ENCODE peak calls at places on chromosome 13, in six cellular contexts. One of them, this sample, is unnamed.

GRCh38 chr13:112859817-112860190 is 109.2 kb upstream of the MCF2L start:
- DNase-seq in H1: no peak
- DNase-seq in neuronal stem cell: no peak
- DNase-seq in IMR-90: peak; percentile 82
- DNase-seq in mesenchymal stem cell: peak; percentile 29
- DNase-seq in mesendoderm: peak; percentile 10
- DNase-seq in this sample: no peak

GRCh38 chr13:36347826-36348225 is 1.6 kb upstream of the SPART start:
- DNase-seq in mesendoderm: no peak
- DNase-seq in neuronal stem cell: no peak
- DNase-seq in mesenchymal stem cell: no peak
- DNase-seq in H1: no peak
- DNase-seq in IMR-90: no peak
- DNase-seq in this sample: no peak

GRCh38 chr13:20301391-20302071 is 69.4 kb upstream of the GJB6 start:
- DNase-seq in mesenchymal stem cell: no peak
- DNase-seq in neuronal stem cell: peak; percentile 2
- DNase-seq in mesendoderm: peak; percentile 45
- DNase-seq in H1: peak; percentile 57
- DNase-seq in IMR-90: no peak
- DNase-seq in this sample: peak; percentile 48

GRCh38 chr13:46181799-46182490 is at the start of gene LCP1:
- DNase-seq in mesenchymal stem cell: no peak
- DNase-seq in IMR-90: no peak
- DNase-seq in neuronal stem cell: no peak
- DNase-seq in mesendoderm: peak; percentile 62
- DNase-seq in H1: no peak
- DNase-seq in this sample: no peak

GRCh38 chr13:98570929-98571372 is 6.0 kb downstream of the STK24 start:
- DNase-seq in H1: no peak
- DNase-seq in mesendoderm: no peak
- DNase-seq in neuronal stem cell: no peak
- DNase-seq in IMR-90: no peak
- DNase-seq in mesenchymal stem cell: peak; percentile 79
- DNase-seq in this sample: no peak

GRCh38 chr13:44075113-44075512 is 195.4 kb downstream of the LACC1 start:
- DNase-seq in neuronal stem cell: no peak
- DNase-seq in mesendoderm: no peak
- DNase-seq in mesenchymal stem cell: no peak
- DNase-seq in IMR-90: no peak
- DNase-seq in H1: no peak
- DNase-seq in this sample: no peak

GRCh38 chr13:112793545-112794445 is 104.0 kb downstream of the ATP11A start:
- DNase-seq in H1: no peak
- DNase-seq in neuronal stem cell: no peak
- DNase-seq in IMR-90: no peak
- DNase-seq in mesenchymal stem cell: no peak
- DNase-seq in mesendoderm: no peak
- DNase-seq in this sample: no peak

GRCh38 chr13:43232866-43233265 is 209.5 kb downstream of the DNAJC15 start:
- DNase-seq in neuronal stem cell: no peak
- DNase-seq in H1: no peak
- DNase-seq in mesendoderm: no peak
- DNase-seq in mesenchymal stem cell: peak; percentile 37
- DNase-seq in IMR-90: peak; percentile 77
- DNase-seq in this sample: no peak

GRCh38 chr13:28548872-28549271 is 53.9 kb upstream of the FLT1 start:
- DNase-seq in mesendoderm: peak; percentile 53
- DNase-seq in H1: no peak
- DNase-seq in neuronal stem cell: no peak
- DNase-seq in IMR-90: no peak
- DNase-seq in mesenchymal stem cell: no peak
- DNase-seq in this sample: no peak

GRCh38 chr13:111176421-111176820 is 61.3 kb downstream of the ARHGEF7 start:
- DNase-seq in mesenchymal stem cell: no peak
- DNase-seq in mesendoderm: no peak
- DNase-seq in H1: no peak
- DNase-seq in IMR-90: no peak
- DNase-seq in neuronal stem cell: no peak
- DNase-seq in this sample: no peak

GRCh38 chr13:79307866-79308298 is 98.2 kb downstream of the RBM26 start:
- DNase-seq in H1: no peak
- DNase-seq in IMR-90: peak; percentile 61
- DNase-seq in neuronal stem cell: no peak
- DNase-seq in mesendoderm: no peak
- DNase-seq in mesenchymal stem cell: no peak
- DNase-seq in this sample: peak; percentile 31

GRCh38 chr13:39765801-39766463 is 110.5 kb downstream of the COG6 start:
- DNase-seq in neuronal stem cell: no peak
- DNase-seq in H1: no peak
- DNase-seq in mesenchymal stem cell: peak; percentile 14
- DNase-seq in mesendoderm: peak; percentile 48
- DNase-seq in IMR-90: no peak
- DNase-seq in this sample: peak; percentile 53

GRCh38 chr13:99144306-99144705 is 56.3 kb upstream of the UBAC2 start:
- DNase-seq in H1: no peak
- DNase-seq in IMR-90: no peak
- DNase-seq in mesenchymal stem cell: no peak
- DNase-seq in mesendoderm: no peak
- DNase-seq in neuronal stem cell: no peak
- DNase-seq in this sample: no peak

GRCh38 chr13:44815507-44816074 is 173.7 kb downstream of the NUFIP1 start:
- DNase-seq in mesenchymal stem cell: peak; percentile 92
- DNase-seq in IMR-90: peak; percentile 98
- DNase-seq in mesendoderm: peak; percentile 96
- DNase-seq in neuronal stem cell: peak; percentile 43
- DNase-seq in H1: no peak
- DNase-seq in this sample: peak; percentile 46

GRCh38 chr13:41581884-41582547 is 124.7 kb downstream of the RGCC start:
- DNase-seq in mesenchymal stem cell: no peak
- DNase-seq in IMR-90: no peak
- DNase-seq in H1: no peak
- DNase-seq in mesendoderm: no peak
- DNase-seq in neuronal stem cell: no peak
- DNase-seq in this sample: no peak

GRCh38 chr13:20313896-20314295 is 81.8 kb upstream of the GJB6 start:
- DNase-seq in IMR-90: no peak
- DNase-seq in neuronal stem cell: no peak
- DNase-seq in H1: no peak
- DNase-seq in mesendoderm: no peak
- DNase-seq in mesenchymal stem cell: no peak
- DNase-seq in this sample: no peak

GRCh38 chr13:49560270-49561063 is 24.9 kb downstream of the RCBTB1 start:
- DNase-seq in mesendoderm: peak; percentile 85
- DNase-seq in H1: no peak
- DNase-seq in IMR-90: peak; percentile 79
- DNase-seq in neuronal stem cell: no peak
- DNase-seq in mesenchymal stem cell: peak; percentile 67
- DNase-seq in this sample: no peak

GRCh38 chr13:39888865-39889810 is 233.7 kb downstream of the COG6 start:
- DNase-seq in H1: no peak
- DNase-seq in neuronal stem cell: no peak
- DNase-seq in mesendoderm: peak; percentile 61
- DNase-seq in IMR-90: no peak
- DNase-seq in mesenchymal stem cell: no peak
- DNase-seq in this sample: no peak

GRCh38 chr13:74868044-74868443 is 613.9 kb downstream of the TBC1D4 start:
- DNase-seq in H1: no peak
- DNase-seq in mesendoderm: no peak
- DNase-seq in mesenchymal stem cell: no peak
- DNase-seq in IMR-90: no peak
- DNase-seq in neuronal stem cell: no peak
- DNase-seq in this sample: no peak

GRCh38 chr13:75359266-75359665 is 122.7 kb downstream of the TBC1D4 start:
- DNase-seq in H1: no peak
- DNase-seq in mesenchymal stem cell: peak; percentile 84
- DNase-seq in neuronal stem cell: no peak
- DNase-seq in mesendoderm: peak; percentile 89
- DNase-seq in IMR-90: peak; percentile 94
- DNase-seq in this sample: no peak

DNA sequence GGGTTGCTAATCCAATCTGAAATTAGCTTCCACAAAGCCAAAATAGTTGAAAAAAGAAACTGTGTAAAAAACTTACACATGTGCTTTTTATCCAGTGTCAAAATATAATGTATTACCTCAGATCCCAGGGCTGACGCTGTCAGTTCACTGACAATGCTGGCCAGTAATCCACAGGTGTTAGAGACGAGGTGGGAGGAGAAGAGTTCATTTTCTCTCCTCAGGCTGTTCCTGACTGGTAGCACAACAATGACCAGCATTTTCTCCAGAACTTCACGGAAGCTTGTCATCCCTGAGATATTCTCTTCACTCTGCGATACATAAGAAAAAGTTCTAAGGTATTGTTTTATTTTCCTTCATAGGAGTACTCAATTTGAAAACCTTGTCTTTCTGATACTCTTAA is 146.9 kb downstream of the MYCBP2 start:
- DNase-seq in mesenchymal stem cell: no peak
- DNase-seq in H1: no peak
- DNase-seq in IMR-90: no peak
- DNase-seq in mesendoderm: peak; percentile 3
- DNase-seq in neuronal stem cell: no peak
- DNase-seq in this sample: no peak
- H2BK15ac ChIP-seq in mesenchymal stem cell: no peak overlapping the region
- H2BK15ac ChIP-seq in H1: no peak overlapping the region
- H2BK15ac ChIP-seq in IMR-90: no peak overlapping the region
- H2BK15ac ChIP-seq in mesendoderm: no peak overlapping the region
- H2BK15ac ChIP-seq in neuronal stem cell: no peak overlapping the region
- H2BK15ac ChIP-seq in this sample: no peak overlapping the region

GRCh38 chr13:109768616-109769015 is 17.8 kb downstream of the IRS2 start:
- DNase-seq in mesenchymal stem cell: no peak
- DNase-seq in IMR-90: no peak
- DNase-seq in neuronal stem cell: no peak
- DNase-seq in H1: no peak
- DNase-seq in mesendoderm: no peak
- DNase-seq in this sample: no peak
- H2BK15ac ChIP-seq in mesenchymal stem cell: no peak overlapping the region
- H2BK15ac ChIP-seq in IMR-90: no peak overlapping the region
- H2BK15ac ChIP-seq in neuronal stem cell: no peak overlapping the region
- H2BK15ac ChIP-seq in H1: no peak overlapping the region
- H2BK15ac ChIP-seq in mesendoderm: no peak overlapping the region
- H2BK15ac ChIP-seq in this sample: no peak overlapping the region

GRCh38 chr13:108961542-108962125 is 332.2 kb downstream of the MYO16 start:
- DNase-seq in IMR-90: peak; percentile 62
- DNase-seq in mesendoderm: peak; percentile 69
- DNase-seq in mesenchymal stem cell: peak; percentile 71
- DNase-seq in neuronal stem cell: peak; percentile 57
- DNase-seq in H1: no peak
- DNase-seq in this sample: no peak
- H2BK15ac ChIP-seq in IMR-90: no peak overlapping the region
- H2BK15ac ChIP-seq in mesendoderm: no peak overlapping the region
- H2BK15ac ChIP-seq in mesenchymal stem cell: no peak overlapping the region
- H2BK15ac ChIP-seq in neuronal stem cell: no peak overlapping the region
- H2BK15ac ChIP-seq in H1: no peak overlapping the region
- H2BK15ac ChIP-seq in this sample: no peak overlapping the region

DNA sequence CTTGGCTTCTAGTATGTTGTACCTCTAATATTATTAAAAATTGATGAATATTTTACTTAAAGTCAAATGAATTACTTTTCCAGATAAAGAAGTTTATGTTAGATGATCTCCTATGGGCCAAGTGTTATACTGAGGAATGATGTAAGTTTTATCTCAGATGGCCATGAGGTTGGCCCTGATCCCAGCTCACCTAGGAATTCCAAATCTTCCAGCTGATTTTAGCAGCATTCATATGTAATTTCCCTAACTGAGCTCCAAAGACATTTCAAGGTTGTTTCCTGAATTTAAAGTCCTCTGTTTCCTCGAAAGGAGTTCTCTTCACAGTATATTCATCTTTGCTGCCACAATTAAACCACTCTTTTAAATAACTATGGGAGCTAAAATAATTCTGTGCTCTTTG is 1670.4 kb upstream of the SPRY2 start:
- DNase-seq in H1: no peak
- DNase-seq in mesendoderm: peak; percentile 36
- DNase-seq in IMR-90: no peak
- DNase-seq in mesenchymal stem cell: no peak
- DNase-seq in neuronal stem cell: no peak
- DNase-seq in this sample: no peak
- H2BK15ac ChIP-seq in H1: no peak overlapping the region
- H2BK15ac ChIP-seq in mesendoderm: no peak overlapping the region
- H2BK15ac ChIP-seq in IMR-90: no peak overlapping the region
- H2BK15ac ChIP-seq in mesenchymal stem cell: no peak overlapping the region
- H2BK15ac ChIP-seq in neuronal stem cell: no peak overlapping the region
- H2BK15ac ChIP-seq in this sample: no peak overlapping the region

GRCh38 chr13:59829690-59830089 is 334.0 kb downstream of the DIAPH3 start:
- DNase-seq in mesenchymal stem cell: no peak
- DNase-seq in IMR-90: peak; percentile 19
- DNase-seq in H1: no peak
- DNase-seq in mesendoderm: no peak
- DNase-seq in neuronal stem cell: no peak
- DNase-seq in this sample: no peak

GRCh38 chr13:59837101-59837500 is 326.6 kb downstream of the DIAPH3 start:
- DNase-seq in H1: no peak
- DNase-seq in mesendoderm: no peak
- DNase-seq in neuronal stem cell: no peak
- DNase-seq in IMR-90: no peak
- DNase-seq in mesenchymal stem cell: no peak
- DNase-seq in this sample: no peak

GRCh38 chr13:59835569-59835968 is 328.2 kb downstream of the DIAPH3 start:
- DNase-seq in neuronal stem cell: no peak
- DNase-seq in mesendoderm: no peak
- DNase-seq in mesenchymal stem cell: peak; percentile 8
- DNase-seq in IMR-90: no peak
- DNase-seq in H1: no peak
- DNase-seq in this sample: no peak

DNA sequence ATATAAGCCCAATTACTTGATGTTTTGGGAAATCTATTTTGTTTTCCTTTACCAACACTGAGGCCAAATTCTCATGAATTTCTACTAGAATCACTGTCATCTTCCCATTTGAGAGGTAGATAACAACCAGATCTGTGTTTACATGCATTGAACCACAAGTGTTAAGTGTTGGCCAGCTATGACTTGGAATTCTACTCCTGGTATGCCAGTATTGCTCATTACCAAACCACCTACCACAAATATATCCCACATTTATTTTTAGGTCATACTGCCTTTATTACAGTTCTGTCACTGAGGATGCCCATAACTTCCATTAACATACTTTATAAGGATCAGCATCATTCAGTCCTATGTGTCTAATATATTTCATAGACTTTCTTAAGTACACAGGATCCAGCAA is 328.9 kb downstream of the DIAPH3 start:
- DNase-seq in mesenchymal stem cell: peak; percentile 64
- DNase-seq in H1: no peak
- DNase-seq in IMR-90: peak; percentile 49
- DNase-seq in neuronal stem cell: no peak
- DNase-seq in mesendoderm: no peak
- DNase-seq in this sample: no peak
- H2BK15ac ChIP-seq in mesenchymal stem cell: no peak overlapping the region
- H2BK15ac ChIP-seq in H1: no peak overlapping the region
- H2BK15ac ChIP-seq in IMR-90: no peak overlapping the region
- H2BK15ac ChIP-seq in neuronal stem cell: no peak overlapping the region
- H2BK15ac ChIP-seq in mesendoderm: no peak overlapping the region
- H2BK15ac ChIP-seq in this sample: no peak overlapping the region